ENCODE peak calls at places on chromosome 22, in nine cellular contexts. F, A, K, U, S, G, I, R and O are unnamed samples.

GRCh38 chr22:19631899-19632670 is 82.2 kb upstream of the SEPTIN5 start:
- DNase-seq in F (peak), A (peak), K (no peak), U (peak), S (no peak), G (no peak), I (peak), R (no peak), O (no peak)

GRCh38 chr22:25062378-25063095 is 110.0 kb downstream of the KIAA1671 start:
- DNase-seq in F (no peak), A (no peak), K (no peak), U (no peak), S (no peak), G (no peak), I (no peak), R (peak), O (no peak)

GRCh38 chr22:19709063-19709769 is 5.1 kb upstream of the SEPTIN5 start:
- DNase-seq in F (no peak), A (no peak), K (peak), U (no peak), S (no peak), G (no peak), I (peak), R (peak), O (no peak)

GRCh38 chr22:24289138-24289537 is 18.5 kb downstream of the SPECC1L start:
- DNase-seq in F (peak), A (no peak), K (no peak), U (peak), S (no peak), G (no peak), I (peak), R (no peak), O (no peak)

GRCh38 chr22:23613193-23613973 is 18.7 kb downstream of the DRICH1 start:
- DNase-seq in F (no peak), A (no peak), K (no peak), U (peak), S (no peak), G (no peak), I (peak), R (no peak), O (no peak)

GRCh38 chr22:29129644-29130201 is 56.9 kb downstream of the KREMEN1 start:
- DNase-seq in F (no peak), A (no peak), K (peak), U (no peak), S (no peak), G (no peak), I (no peak), R (no peak), O (no peak)

GRCh38 chr22:47629273-47629711 is 866.8 kb downstream of the TBC1D22A start:
- DNase-seq in F (no peak), A (no peak), K (no peak), U (no peak), S (no peak), G (no peak), I (no peak), R (no peak), O (peak)

GRCh38 chr22:23520875-23521441 is 59.1 kb downstream of the IGLL1 start:
- DNase-seq in F (peak), A (no peak), K (no peak), U (peak), S (no peak), G (no peak), I (peak), R (peak), O (peak)

GRCh38 chr22:17836977-17837742 is 62.9 kb upstream of the BID start:
- DNase-seq in F (no peak), A (no peak), K (peak), U (no peak), S (no peak), G (no peak), I (no peak), R (no peak), O (no peak)

GRCh38 chr22:33747576-33748180 is 172.6 kb downstream of the LARGE1 start:
- DNase-seq in F (no peak), A (peak), K (no peak), U (no peak), S (no peak), G (no peak), I (no peak), R (no peak), O (no peak)

GRCh38 chr22:22820626-22821025 is 67.0 kb upstream of the IGLL5 start:
- DNase-seq in F (no peak), A (no peak), K (no peak), U (no peak), S (no peak), G (no peak), I (no peak), R (peak), O (no peak)

GRCh38 chr22:37566329-37566837 is 6.1 kb downstream of the CDC42EP1 start:
- DNase-seq in F (no peak), A (peak), K (no peak), U (no peak), S (no peak), G (peak), I (no peak), R (peak), O (no peak)

GRCh38 chr22:23397008-23397617 is 183.0 kb downstream of the IGLL1 start:
- DNase-seq in F (no peak), A (no peak), K (no peak), U (no peak), S (no peak), G (no peak), I (no peak), R (no peak), O (peak)

GRCh38 chr22:44437493-44438015 is 60.5 kb downstream of the RTL6 start:
- DNase-seq in F (peak), A (no peak), K (no peak), U (peak), S (no peak), G (no peak), I (peak), R (peak), O (no peak)

DNA sequence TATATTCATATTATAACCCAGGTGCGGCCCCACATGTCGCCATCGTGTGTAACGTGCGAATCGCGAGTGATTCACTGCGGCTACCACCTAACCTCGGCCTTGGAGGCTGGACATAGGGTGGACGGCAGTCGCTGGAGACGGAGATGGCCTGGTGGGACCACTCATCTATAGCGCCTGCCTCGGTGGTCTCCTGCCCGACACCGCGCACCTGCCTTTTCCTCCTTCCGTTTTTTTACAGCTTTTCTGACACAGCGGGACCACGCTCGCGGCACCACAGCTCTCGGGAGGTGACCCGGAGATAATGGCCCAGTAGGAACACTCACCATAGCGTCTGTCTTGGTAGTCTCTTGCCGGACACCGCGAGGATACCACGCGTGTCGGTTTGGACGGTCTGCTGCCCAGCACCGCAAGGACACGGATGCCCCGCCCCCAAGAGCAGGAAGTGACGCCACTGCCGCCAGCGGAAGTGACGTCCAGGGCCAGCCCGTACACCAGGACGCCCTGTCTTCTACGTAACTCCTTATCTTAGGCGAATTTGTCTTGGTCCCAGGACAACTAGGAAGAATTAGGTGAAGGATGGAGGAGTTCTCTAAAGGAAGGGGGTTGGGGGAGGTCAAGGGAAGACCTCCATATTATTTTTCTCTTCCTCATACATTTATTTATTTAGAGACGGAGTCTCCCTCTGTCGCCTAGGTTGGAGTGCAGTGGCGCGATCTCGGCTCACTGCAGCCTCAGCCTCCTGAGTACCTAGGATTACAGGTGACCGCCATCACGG is 6.4 kb downstream of the SNU13 start:
- DNase-seq in F (peak), A (peak), K (peak), U (peak), S (no peak), G (peak), I (peak), R (peak), O (peak)
- TF ChIP-seq CTCF in F (no peak), A (no peak), K (no peak), U (no peak), S (no peak), G (no peak), I (no peak), R (no peak), O (peak)

DNA sequence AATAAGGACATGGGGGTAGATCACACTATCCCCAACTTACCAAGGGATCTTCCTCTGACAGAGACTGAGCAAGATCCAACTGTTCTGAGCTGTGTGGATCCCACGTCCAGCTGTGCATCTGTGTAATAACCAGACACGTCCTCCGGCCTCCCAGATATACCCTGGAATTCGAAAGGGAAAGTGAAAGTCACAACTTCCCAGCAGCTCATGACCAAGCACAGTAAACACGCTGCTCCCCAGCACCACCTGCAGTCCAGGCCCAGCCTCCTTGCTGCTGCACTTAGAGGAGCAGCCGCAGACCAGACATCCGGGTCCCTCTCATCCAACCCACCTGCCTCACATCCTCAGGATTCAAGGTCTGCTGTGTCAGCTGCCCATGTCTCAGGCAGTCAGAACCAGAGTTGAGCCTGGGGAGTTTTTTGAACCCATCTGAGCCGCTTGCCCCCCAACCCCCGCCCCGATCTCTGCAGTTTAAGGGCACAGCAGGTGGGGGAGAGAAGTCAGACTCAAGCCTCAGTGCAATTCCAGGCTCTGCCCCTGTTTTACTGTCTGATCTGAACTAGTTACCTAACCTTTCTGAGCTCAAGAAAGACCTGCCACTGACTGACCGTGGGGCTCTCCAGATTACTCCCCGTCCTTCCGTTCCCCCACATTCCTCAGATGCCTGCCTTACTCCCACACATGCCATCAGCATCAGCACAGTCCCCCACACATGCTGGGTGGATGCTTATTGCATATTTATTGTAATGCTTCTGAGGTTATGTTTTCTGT is at the start of gene APOL2:
- DNase-seq in F (peak), A (peak), K (peak), U (peak), S (peak), G (peak), I (peak), R (peak), O (no peak)
- TF ChIP-seq CTCF in F (peak), A (peak), K (peak), U (peak), S (peak), G (peak), I (peak), R (peak), O (peak)

GRCh38 chr22:43270949-43271348 is 72.2 kb downstream of the SCUBE1 start:
- DNase-seq in F (no peak), A (no peak), K (no peak), U (no peak), S (no peak), G (no peak), I (no peak), R (no peak), O (no peak)

GRCh38 chr22:43272301-43272700 is 70.9 kb downstream of the SCUBE1 start:
- DNase-seq in F (no peak), A (no peak), K (no peak), U (peak), S (no peak), G (no peak), I (no peak), R (no peak), O (no peak)

GRCh38 chr22:43269325-43270040 is 73.7 kb downstream of the SCUBE1 start:
- DNase-seq in F (no peak), A (no peak), K (no peak), U (no peak), S (no peak), G (no peak), I (no peak), R (no peak), O (no peak)

GRCh38 chr22:43268261-43268660 is 74.9 kb downstream of the SCUBE1 start:
- DNase-seq in F (no peak), A (no peak), K (no peak), U (no peak), S (no peak), G (no peak), I (no peak), R (no peak), O (no peak)

DNA sequence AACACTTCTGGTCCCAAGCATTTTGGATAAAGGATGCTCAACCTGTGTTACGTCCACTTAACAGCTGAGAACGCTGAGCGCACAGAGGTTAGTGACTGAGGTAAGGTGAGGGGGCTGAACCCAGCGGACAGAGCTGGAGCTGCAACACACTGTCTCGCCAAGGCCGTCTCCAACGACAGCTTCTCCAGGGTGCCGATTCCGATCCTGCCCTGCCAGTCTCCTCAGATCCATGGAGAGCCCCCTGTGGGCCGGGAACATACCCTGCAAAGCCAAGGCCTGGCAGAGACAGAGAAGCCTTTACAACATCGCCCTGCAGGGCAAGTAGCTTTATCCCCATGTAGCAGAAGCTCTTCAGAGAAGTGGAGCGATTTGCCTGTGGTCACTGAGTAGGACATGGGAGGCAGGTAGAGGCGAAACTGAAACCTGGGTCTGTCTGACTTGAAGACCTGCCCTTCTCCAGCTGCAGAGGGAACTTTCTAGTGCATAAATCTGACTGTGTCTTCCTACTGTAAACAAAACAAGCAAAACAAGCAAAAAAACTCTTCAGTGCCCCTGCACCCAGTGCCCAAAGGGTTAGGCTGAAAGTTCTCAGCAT is 72.8 kb downstream of the SCUBE1 start:
- DNase-seq in F (no peak), A (peak), K (no peak), U (no peak), S (no peak), G (no peak), I (no peak), R (no peak), O (no peak)
- TF ChIP-seq CTCF in F (peak), A (peak), K (peak), U (peak), S (no peak), G (no peak), I (no peak), R (no peak), O (peak)

DNA sequence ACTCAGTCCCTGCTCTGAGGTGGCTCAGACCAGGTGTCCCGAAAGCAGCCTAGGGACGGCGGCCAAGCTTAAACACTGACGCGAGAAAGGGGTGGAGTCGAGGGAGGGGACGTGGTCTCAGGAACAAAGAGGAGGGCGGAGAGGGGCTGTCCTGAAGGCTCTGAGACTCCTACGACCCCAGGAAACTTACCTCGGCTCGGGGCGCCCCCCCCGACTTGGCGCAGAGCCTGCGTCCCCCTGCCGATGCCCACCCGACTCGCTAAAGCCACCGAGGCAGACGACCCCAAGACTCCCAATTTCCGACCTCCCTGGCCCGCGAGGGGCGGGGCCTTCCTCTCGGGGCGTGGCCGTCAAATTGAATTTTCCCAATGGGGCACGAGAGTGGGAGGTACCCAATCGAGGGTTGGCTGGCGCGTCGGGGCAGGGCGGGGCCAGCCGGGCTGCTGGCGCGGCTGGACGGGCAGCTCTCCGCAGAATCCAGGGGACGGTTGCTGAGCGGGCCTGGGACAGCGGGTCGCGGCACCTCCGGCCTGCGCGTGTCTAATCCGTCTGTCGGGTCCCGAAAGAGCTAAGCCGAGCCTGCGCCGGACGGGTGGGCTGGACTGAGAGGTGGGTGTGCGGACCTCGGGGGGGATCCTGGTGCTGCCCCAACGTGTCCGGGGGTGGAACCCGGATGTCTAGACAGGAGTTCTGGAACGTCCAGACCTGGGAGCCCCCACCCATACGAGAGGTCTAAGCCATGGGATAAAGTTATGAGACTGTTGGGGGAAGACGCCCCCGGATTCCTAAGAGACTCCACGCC is at the start of gene SMTN:
- DNase-seq in F (peak), A (peak), K (peak), U (peak), S (no peak), G (peak), I (peak), R (peak), O (no peak)
- TF ChIP-seq CTCF in F (no peak), A (no peak), K (no peak), U (no peak), S (peak), G (no peak), I (no peak), R (no peak), O (peak)

GRCh38 chr22:27995801-27996528 is 76.9 kb upstream of the PITPNB start:
- DNase-seq in F (no peak), A (no peak), K (peak), U (no peak), S (no peak), G (peak), I (no peak), R (peak), O (peak)
- TF ChIP-seq CTCF in F (no peak), A (no peak), K (no peak), U (no peak), S (no peak), G (no peak), I (no peak), R (no peak), O (no peak)

GRCh38 chr22:45946805-45947600 is 30.0 kb downstream of the WNT7B start:
- DNase-seq in F (no peak), A (no peak), K (no peak), U (no peak), S (no peak), G (no peak), I (no peak), R (no peak), O (no peak)
- TF ChIP-seq CTCF in F (no peak), A (no peak), K (no peak), U (no peak), S (no peak), G (no peak), I (no peak), R (no peak), O (no peak)

DNA sequence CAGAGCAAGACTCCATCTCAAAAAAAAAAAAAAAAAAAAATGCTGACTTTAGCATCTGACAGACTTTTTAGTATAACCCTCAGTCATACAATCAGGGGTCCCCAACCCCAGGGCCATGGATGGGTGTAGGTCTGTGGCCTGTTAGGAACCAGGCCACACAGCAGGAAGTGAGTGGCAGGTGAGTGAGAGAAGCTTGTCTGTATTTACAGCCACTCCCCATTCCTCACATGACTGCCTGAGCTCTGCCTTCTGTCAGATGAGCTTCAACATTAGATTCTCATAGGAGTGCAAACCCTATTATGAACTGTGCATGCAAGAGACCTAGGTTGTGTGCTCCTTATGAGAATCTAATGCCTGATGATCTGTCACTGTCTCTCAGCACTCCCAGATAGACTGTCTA is 3.3 kb downstream of the FAM227A start:
- DNase-seq in F (no peak), A (no peak), K (no peak), U (no peak), S (no peak), G (no peak), I (no peak), R (no peak), O (no peak)
- TF ChIP-seq CTCF in F (no peak), A (no peak), K (no peak), U (no peak), S (no peak), G (no peak), I (no peak), R (no peak), O (no peak)

GRCh38 chr22:50270302-50271010 is at the start of gene MAPK11:
- DNase-seq in F (peak), A (peak), K (peak), U (peak), S (no peak), G (peak), I (peak), R (peak), O (no peak)

GRCh38 chr22:50271011-50271394 is 823 bp upstream of the MAPK11 start:
- DNase-seq in F (no peak), A (no peak), K (no peak), U (no peak), S (no peak), G (no peak), I (no peak), R (no peak), O (no peak)

GRCh38 chr22:50272103-50272782 is 2.1 kb upstream of the MAPK11 start:
- DNase-seq in F (no peak), A (no peak), K (no peak), U (peak), S (no peak), G (no peak), I (peak), R (no peak), O (no peak)

GRCh38 chr22:50269573-50270301 is 443 bp downstream of the MAPK11 start:
- DNase-seq in F (peak), A (peak), K (no peak), U (peak), S (no peak), G (no peak), I (peak), R (peak), O (no peak)

GRCh38 chr22:50271519-50271970 is 1.4 kb upstream of the MAPK11 start:
- DNase-seq in F (peak), A (peak), K (peak), U (peak), S (no peak), G (no peak), I (peak), R (peak), O (no peak)
- TF ChIP-seq CTCF in F (no peak), A (peak), K (peak), U (peak), S (peak), G (no peak), I (no peak), R (peak), O (peak)